ENCODE peak calls at places on chromosomes 11 and 22, in ten cellular contexts. One of them, this sample, is unnamed.

GRCh38 chr11:35343033-35343598 is 76.2 kb downstream of the SLC1A2 start:
- DNase-seq in thoracic aorta: no peak
- DNase-seq in PC-3: no peak
- DNase-seq in astrocyte of the spinal cord: no peak
- DNase-seq in fibroblast of lung: no peak
- DNase-seq in thyroid gland: no peak
- DNase-seq in lung: no peak
- DNase-seq in HCT116: no peak
- DNase-seq in progenitor cell of endocrine pancreas: no peak
- DNase-seq in bronchial epithelial cell: no peak
- DNase-seq in this sample: no peak

GRCh38 chr11:34731596-34731995 is 110.7 kb downstream of the EHF start:
- DNase-seq in fibroblast of lung: no peak
- DNase-seq in progenitor cell of endocrine pancreas: no peak
- DNase-seq in thyroid gland: no peak
- DNase-seq in lung: no peak
- DNase-seq in thoracic aorta: no peak
- DNase-seq in HCT116: no peak
- DNase-seq in astrocyte of the spinal cord: no peak
- DNase-seq in PC-3: no peak
- DNase-seq in bronchial epithelial cell: no peak
- DNase-seq in this sample: no peak

GRCh38 chr11:10351435-10351767 is 46.5 kb downstream of the ADM start:
- DNase-seq in thyroid gland: no peak
- DNase-seq in progenitor cell of endocrine pancreas: no peak
- DNase-seq in lung: no peak
- DNase-seq in thoracic aorta: no peak
- DNase-seq in HCT116: no peak
- DNase-seq in astrocyte of the spinal cord: no peak
- DNase-seq in bronchial epithelial cell: no peak
- DNase-seq in fibroblast of lung: no peak
- DNase-seq in PC-3: no peak
- DNase-seq in this sample: no peak

GRCh38 chr11:70191495-70192140 is 11.5 kb upstream of the FADD start:
- DNase-seq in PC-3: peak
- DNase-seq in astrocyte of the spinal cord: peak
- DNase-seq in thoracic aorta: no peak
- DNase-seq in thyroid gland: peak
- DNase-seq in fibroblast of lung: peak
- DNase-seq in HCT116: peak
- DNase-seq in lung: peak
- DNase-seq in progenitor cell of endocrine pancreas: peak
- DNase-seq in bronchial epithelial cell: peak
- DNase-seq in this sample: peak

GRCh38 chr11:122729139-122729538 is 73.6 kb downstream of the UBASH3B start:
- DNase-seq in thyroid gland: no peak
- DNase-seq in progenitor cell of endocrine pancreas: no peak
- DNase-seq in HCT116: no peak
- DNase-seq in bronchial epithelial cell: no peak
- DNase-seq in lung: no peak
- DNase-seq in thoracic aorta: no peak
- DNase-seq in astrocyte of the spinal cord: no peak
- DNase-seq in PC-3: no peak
- DNase-seq in fibroblast of lung: no peak
- DNase-seq in this sample: no peak

GRCh38 chr11:110301032-110301431 is 4.6 kb upstream of the RDX start:
- DNase-seq in fibroblast of lung: no peak
- DNase-seq in lung: no peak
- DNase-seq in thoracic aorta: no peak
- DNase-seq in bronchial epithelial cell: no peak
- DNase-seq in PC-3: no peak
- DNase-seq in HCT116: no peak
- DNase-seq in progenitor cell of endocrine pancreas: no peak
- DNase-seq in thyroid gland: no peak
- DNase-seq in astrocyte of the spinal cord: no peak
- DNase-seq in this sample: no peak

GRCh38 chr11:1553808-1554594 is 18.1 kb downstream of the DUSP8 start:
- DNase-seq in fibroblast of lung: no peak
- DNase-seq in PC-3: peak
- DNase-seq in lung: peak
- DNase-seq in astrocyte of the spinal cord: no peak
- DNase-seq in HCT116: no peak
- DNase-seq in bronchial epithelial cell: no peak
- DNase-seq in thoracic aorta: no peak
- DNase-seq in thyroid gland: peak
- DNase-seq in progenitor cell of endocrine pancreas: no peak
- DNase-seq in this sample: no peak

GRCh38 chr11:28400236-28401100 is 292.3 kb downstream of the METTL15 start:
- DNase-seq in progenitor cell of endocrine pancreas: no peak
- DNase-seq in PC-3: peak
- DNase-seq in thoracic aorta: no peak
- DNase-seq in bronchial epithelial cell: peak
- DNase-seq in astrocyte of the spinal cord: peak
- DNase-seq in HCT116: no peak
- DNase-seq in thyroid gland: no peak
- DNase-seq in lung: no peak
- DNase-seq in fibroblast of lung: peak
- DNase-seq in this sample: no peak

GRCh38 chr11:130209944-130210854 is 50.6 kb downstream of the ST14 start:
- DNase-seq in astrocyte of the spinal cord: no peak
- DNase-seq in thoracic aorta: no peak
- DNase-seq in bronchial epithelial cell: no peak
- DNase-seq in PC-3: no peak
- DNase-seq in fibroblast of lung: no peak
- DNase-seq in progenitor cell of endocrine pancreas: peak
- DNase-seq in lung: peak
- DNase-seq in thyroid gland: no peak
- DNase-seq in HCT116: no peak
- DNase-seq in this sample: peak

GRCh38 chr11:68690671-68691401 is 6.5 kb downstream of the GAL start:
- DNase-seq in astrocyte of the spinal cord: no peak
- DNase-seq in PC-3: no peak
- DNase-seq in thoracic aorta: no peak
- DNase-seq in bronchial epithelial cell: no peak
- DNase-seq in progenitor cell of endocrine pancreas: no peak
- DNase-seq in HCT116: no peak
- DNase-seq in thyroid gland: no peak
- DNase-seq in fibroblast of lung: no peak
- DNase-seq in lung: no peak
- DNase-seq in this sample: no peak

GRCh38 chr22:39487826-39488520 is 14.1 kb upstream of the MIEF1 start:
- DNase-seq in thyroid gland: no peak
- DNase-seq in thoracic aorta: no peak
- DNase-seq in lung: no peak
- DNase-seq in astrocyte of the spinal cord: no peak
- DNase-seq in HCT116: no peak
- DNase-seq in bronchial epithelial cell: no peak
- DNase-seq in fibroblast of lung: no peak
- DNase-seq in PC-3: no peak
- DNase-seq in progenitor cell of endocrine pancreas: no peak
- DNase-seq in this sample: no peak

GRCh38 chr11:118171274-118172062 is 5.0 kb downstream of the SCN2B start:
- DNase-seq in progenitor cell of endocrine pancreas: peak
- DNase-seq in astrocyte of the spinal cord: peak
- DNase-seq in lung: peak
- DNase-seq in fibroblast of lung: peak
- DNase-seq in HCT116: no peak
- DNase-seq in thoracic aorta: no peak
- DNase-seq in thyroid gland: peak
- DNase-seq in bronchial epithelial cell: peak
- DNase-seq in PC-3: peak
- DNase-seq in this sample: peak

GRCh38 chr11:86064236-86064803 is 4.6 kb downstream of the PICALM start:
- DNase-seq in thyroid gland: no peak
- DNase-seq in thoracic aorta: no peak
- DNase-seq in PC-3: peak
- DNase-seq in progenitor cell of endocrine pancreas: no peak
- DNase-seq in fibroblast of lung: no peak
- DNase-seq in bronchial epithelial cell: peak
- DNase-seq in lung: no peak
- DNase-seq in HCT116: no peak
- DNase-seq in astrocyte of the spinal cord: no peak
- DNase-seq in this sample: no peak

GRCh38 chr22:38257650-38258246 is 15.1 kb downstream of the TMEM184B start:
- DNase-seq in thyroid gland: peak
- DNase-seq in bronchial epithelial cell: no peak
- DNase-seq in HCT116: no peak
- DNase-seq in progenitor cell of endocrine pancreas: no peak
- DNase-seq in fibroblast of lung: no peak
- DNase-seq in lung: no peak
- DNase-seq in thoracic aorta: no peak
- DNase-seq in PC-3: peak
- DNase-seq in astrocyte of the spinal cord: no peak
- DNase-seq in this sample: no peak

GRCh38 chr11:112881461-112881860 is 79.8 kb upstream of the NCAM1 start:
- DNase-seq in HCT116: no peak
- DNase-seq in bronchial epithelial cell: peak
- DNase-seq in thyroid gland: peak
- DNase-seq in thoracic aorta: peak
- DNase-seq in PC-3: no peak
- DNase-seq in progenitor cell of endocrine pancreas: peak
- DNase-seq in lung: peak
- DNase-seq in fibroblast of lung: peak
- DNase-seq in astrocyte of the spinal cord: peak
- DNase-seq in this sample: no peak

GRCh38 chr22:25960375-25960774 is 208.9 kb upstream of the SEZ6L start:
- DNase-seq in fibroblast of lung: no peak
- DNase-seq in astrocyte of the spinal cord: no peak
- DNase-seq in thyroid gland: no peak
- DNase-seq in PC-3: no peak
- DNase-seq in progenitor cell of endocrine pancreas: no peak
- DNase-seq in thoracic aorta: no peak
- DNase-seq in bronchial epithelial cell: no peak
- DNase-seq in lung: no peak
- DNase-seq in HCT116: no peak
- DNase-seq in this sample: no peak
- TF ChIP-seq CTCF in fibroblast of lung: no peak
- TF ChIP-seq CTCF in astrocyte of the spinal cord: no peak
- TF ChIP-seq CTCF in thyroid gland: no peak
- TF ChIP-seq CTCF in PC-3: no peak
- TF ChIP-seq CTCF in progenitor cell of endocrine pancreas: peak
- TF ChIP-seq CTCF in thoracic aorta: no peak
- TF ChIP-seq CTCF in bronchial epithelial cell: no peak
- TF ChIP-seq CTCF in lung: no peak
- TF ChIP-seq CTCF in HCT116: no peak
- TF ChIP-seq CTCF in this sample: no peak

GRCh38 chr11:134678744-134679143 is 266.7 kb upstream of the B3GAT1 start:
- DNase-seq in PC-3: no peak
- DNase-seq in thoracic aorta: no peak
- DNase-seq in lung: peak
- DNase-seq in fibroblast of lung: no peak
- DNase-seq in progenitor cell of endocrine pancreas: no peak
- DNase-seq in thyroid gland: no peak
- DNase-seq in bronchial epithelial cell: no peak
- DNase-seq in HCT116: no peak
- DNase-seq in astrocyte of the spinal cord: no peak
- DNase-seq in this sample: peak
- TF ChIP-seq CTCF in PC-3: no peak
- TF ChIP-seq CTCF in thoracic aorta: no peak
- TF ChIP-seq CTCF in lung: no peak
- TF ChIP-seq CTCF in fibroblast of lung: no peak
- TF ChIP-seq CTCF in progenitor cell of endocrine pancreas: no peak
- TF ChIP-seq CTCF in thyroid gland: no peak
- TF ChIP-seq CTCF in bronchial epithelial cell: no peak
- TF ChIP-seq CTCF in HCT116: no peak
- TF ChIP-seq CTCF in astrocyte of the spinal cord: no peak
- TF ChIP-seq CTCF in this sample: no peak

DNA sequence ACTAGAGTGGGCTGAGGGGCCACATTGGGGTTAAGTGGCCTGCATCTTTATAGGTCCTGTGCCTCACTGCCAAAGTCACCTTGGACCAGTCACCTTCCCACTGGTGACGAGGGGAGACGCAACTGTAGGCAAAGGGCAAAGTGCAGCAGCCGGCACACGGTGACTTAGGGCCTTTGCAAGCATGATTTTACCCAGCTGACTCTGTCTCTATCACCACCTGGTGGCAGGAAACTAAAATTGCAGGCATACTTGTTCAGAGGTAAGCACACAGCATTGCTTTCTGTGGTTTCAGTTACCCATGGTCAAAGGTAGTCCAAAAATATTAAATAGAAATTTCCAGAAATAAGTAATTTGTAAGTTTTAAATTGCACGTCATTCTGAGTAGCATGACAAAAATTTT is 1164.4 kb downstream of the BRD1 start:
- DNase-seq in astrocyte of the spinal cord: no peak
- DNase-seq in thyroid gland: no peak
- DNase-seq in progenitor cell of endocrine pancreas: no peak
- DNase-seq in bronchial epithelial cell: no peak
- DNase-seq in HCT116: peak
- DNase-seq in thoracic aorta: no peak
- DNase-seq in lung: no peak
- DNase-seq in PC-3: peak
- DNase-seq in fibroblast of lung: no peak
- DNase-seq in this sample: no peak
- TF ChIP-seq CTCF in astrocyte of the spinal cord: peak
- TF ChIP-seq CTCF in thyroid gland: no peak
- TF ChIP-seq CTCF in progenitor cell of endocrine pancreas: peak
- TF ChIP-seq CTCF in bronchial epithelial cell: peak
- TF ChIP-seq CTCF in HCT116: peak
- TF ChIP-seq CTCF in thoracic aorta: no peak
- TF ChIP-seq CTCF in lung: no peak
- TF ChIP-seq CTCF in PC-3: peak
- TF ChIP-seq CTCF in fibroblast of lung: peak
- TF ChIP-seq CTCF in this sample: peak

GRCh38 chr11:125305346-125305745 is 140.8 kb downstream of the PKNOX2 start:
- DNase-seq in thyroid gland: peak
- DNase-seq in lung: no peak
- DNase-seq in astrocyte of the spinal cord: no peak
- DNase-seq in PC-3: no peak
- DNase-seq in HCT116: no peak
- DNase-seq in bronchial epithelial cell: no peak
- DNase-seq in progenitor cell of endocrine pancreas: no peak
- DNase-seq in fibroblast of lung: no peak
- DNase-seq in thoracic aorta: no peak
- DNase-seq in this sample: no peak

GRCh38 chr11:125304111-125304639 is 139.6 kb downstream of the PKNOX2 start:
- DNase-seq in HCT116: no peak
- DNase-seq in thoracic aorta: no peak
- DNase-seq in progenitor cell of endocrine pancreas: no peak
- DNase-seq in lung: no peak
- DNase-seq in PC-3: no peak
- DNase-seq in thyroid gland: peak
- DNase-seq in bronchial epithelial cell: no peak
- DNase-seq in fibroblast of lung: no peak
- DNase-seq in astrocyte of the spinal cord: no peak
- DNase-seq in this sample: no peak

GRCh38 chr11:125303186-125303585 is 138.6 kb downstream of the PKNOX2 start:
- DNase-seq in astrocyte of the spinal cord: no peak
- DNase-seq in fibroblast of lung: no peak
- DNase-seq in thyroid gland: no peak
- DNase-seq in bronchial epithelial cell: no peak
- DNase-seq in PC-3: no peak
- DNase-seq in thoracic aorta: no peak
- DNase-seq in lung: no peak
- DNase-seq in HCT116: no peak
- DNase-seq in progenitor cell of endocrine pancreas: no peak
- DNase-seq in this sample: no peak

GRCh38 chr11:125301301-125301700 is 136.8 kb downstream of the PKNOX2 start:
- DNase-seq in astrocyte of the spinal cord: peak
- DNase-seq in PC-3: no peak
- DNase-seq in fibroblast of lung: no peak
- DNase-seq in lung: no peak
- DNase-seq in thyroid gland: no peak
- DNase-seq in thoracic aorta: no peak
- DNase-seq in HCT116: no peak
- DNase-seq in progenitor cell of endocrine pancreas: no peak
- DNase-seq in bronchial epithelial cell: no peak
- DNase-seq in this sample: no peak

GRCh38 chr11:125304876-125305275 is 140.3 kb downstream of the PKNOX2 start:
- DNase-seq in bronchial epithelial cell: no peak
- DNase-seq in PC-3: no peak
- DNase-seq in lung: no peak
- DNase-seq in thyroid gland: no peak
- DNase-seq in progenitor cell of endocrine pancreas: no peak
- DNase-seq in thoracic aorta: no peak
- DNase-seq in astrocyte of the spinal cord: no peak
- DNase-seq in fibroblast of lung: no peak
- DNase-seq in HCT116: no peak
- DNase-seq in this sample: no peak
- TF ChIP-seq CTCF in bronchial epithelial cell: no peak
- TF ChIP-seq CTCF in PC-3: no peak
- TF ChIP-seq CTCF in lung: no peak
- TF ChIP-seq CTCF in thyroid gland: no peak
- TF ChIP-seq CTCF in progenitor cell of endocrine pancreas: no peak
- TF ChIP-seq CTCF in thoracic aorta: no peak
- TF ChIP-seq CTCF in astrocyte of the spinal cord: no peak
- TF ChIP-seq CTCF in fibroblast of lung: no peak
- TF ChIP-seq CTCF in HCT116: no peak
- TF ChIP-seq CTCF in this sample: no peak

This sample was measured in type B pancreatic cell.